ENCODE peak calls at places on chromosomes 1 and 21, in six cellular contexts. I is cardiac muscle cell, D is upper lobe of right lung, K is HFF-Myc, Y is astrocyte of the cerebellum, M is IMR-90. O is an unnamed sample.

GRCh38 chr1:47399138-47399840 is 16.8 kb upstream of the FOXE3 start:
- DNase-seq in I (no peak), D (no peak), K (no peak), Y (no peak), M (no peak), O (no peak)

GRCh38 chr1:39692152-39693064 is 1.2 kb upstream of the HPCAL4 start:
- DNase-seq in I (no peak), D (peak), K (no peak), Y (no peak), M (no peak), O (no peak)

GRCh38 chr1:67610450-67610849 is 74.6 kb upstream of the GADD45A start:
- DNase-seq in I (no peak), D (no peak), K (no peak), Y (no peak), M (no peak), O (no peak)

GRCh38 chr1:153750026-153750995 is 22.5 kb downstream of the INTS3 start:
- DNase-seq in I (no peak), D (no peak), K (no peak), Y (no peak), M (no peak), O (no peak)

GRCh38 chr1:53110370-53111072 is 31.9 kb downstream of the SLC1A7 start:
- DNase-seq in I (no peak), D (peak), K (peak), Y (no peak), M (peak), O (no peak)

GRCh38 chr1:204545881-204546280 is 29.7 kb downstream of the MDM4 start:
- DNase-seq in I (no peak), D (no peak), K (no peak), Y (no peak), M (no peak), O (no peak)

GRCh38 chr1:87528754-87529517 is 200.3 kb downstream of the LMO4 start:
- DNase-seq in I (no peak), D (no peak), K (no peak), Y (no peak), M (no peak), O (no peak)

GRCh38 chr21:33212159-33212851 is 17.4 kb upstream of the IFNAR2 start:
- DNase-seq in I (peak), D (no peak), K (no peak), Y (no peak), M (peak), O (no peak)

GRCh38 chr1:25990702-25991395 is 7.0 kb downstream of the PAFAH2 start:
- DNase-seq in I (no peak), D (no peak), K (no peak), Y (no peak), M (no peak), O (no peak)

GRCh38 chr1:109208847-109209463 is 4.8 kb upstream of the SARS1 start:
- DNase-seq in I (no peak), D (no peak), K (no peak), Y (no peak), M (peak), O (no peak)

GRCh38 chr1:224579526-224579925 is 36.6 kb upstream of the CNIH3 start:
- DNase-seq in I (no peak), D (no peak), K (peak), Y (no peak), M (peak), O (no peak)

GRCh38 chr1:5640845-5641244 is 351.4 kb downstream of the NPHP4 start:
- DNase-seq in I (no peak), D (no peak), K (no peak), Y (no peak), M (no peak), O (no peak)

GRCh38 chr1:204443260-204443619 is 31.6 kb upstream of the PPP1R15B start:
- DNase-seq in I (no peak), D (peak), K (no peak), Y (no peak), M (no peak), O (no peak)

GRCh38 chr1:72166426-72166825 is 115.9 kb downstream of the NEGR1 start:
- DNase-seq in I (no peak), D (no peak), K (no peak), Y (no peak), M (no peak), O (no peak)

GRCh38 chr1:207084701-207085180 is 3.9 kb upstream of the C4BPB start:
- DNase-seq in I (peak), D (no peak), K (peak), Y (peak), M (peak), O (no peak)

GRCh38 chr1:155083865-155084721 is 5.5 kb downstream of the EFNA3 start:
- DNase-seq in I (peak), D (no peak), K (no peak), Y (no peak), M (no peak), O (no peak)

GRCh38 chr1:156889802-156890585 is 3.5 kb upstream of the PEAR1 start:
- DNase-seq in I (peak), D (peak), K (no peak), Y (peak), M (peak), O (no peak)

GRCh38 chr1:22832414-22832786 is 121.8 kb downstream of the EPHB2 start:
- DNase-seq in I (no peak), D (no peak), K (no peak), Y (no peak), M (peak), O (no peak)

GRCh38 chr1:213119794-213120193 is 68.8 kb downstream of the RPS6KC1 start:
- DNase-seq in I (no peak), D (no peak), K (no peak), Y (no peak), M (no peak), O (no peak)

GRCh38 chr1:212791261-212791675 is 309 bp downstream of the NSL1 start:
- DNase-seq in I (no peak), D (no peak), K (no peak), Y (no peak), M (peak), O (no peak)

GRCh38 chr1:156697481-156697880 is 7.9 kb downstream of the CRABP2 start:
- DNase-seq in I (no peak), D (no peak), K (no peak), Y (no peak), M (no peak), O (no peak)

GRCh38 chr1:35499652-35500176 is 57.5 kb downstream of the KIAA0319L start:
- DNase-seq in I (peak), D (no peak), K (no peak), Y (no peak), M (no peak), O (no peak)

GRCh38 chr1:115830963-115831362 is 10.0 kb downstream of the NHLH2 start:
- DNase-seq in I (no peak), D (no peak), K (no peak), Y (no peak), M (no peak), O (no peak)

GRCh38 chr1:96474985-96475743 is 246.4 kb upstream of the PTBP2 start:
- DNase-seq in I (no peak), D (no peak), K (no peak), Y (no peak), M (no peak), O (no peak)
- TF ChIP-seq CTCF in I (no peak), D (no peak), K (no peak), Y (no peak), M (no peak), O (no peak)

DNA sequence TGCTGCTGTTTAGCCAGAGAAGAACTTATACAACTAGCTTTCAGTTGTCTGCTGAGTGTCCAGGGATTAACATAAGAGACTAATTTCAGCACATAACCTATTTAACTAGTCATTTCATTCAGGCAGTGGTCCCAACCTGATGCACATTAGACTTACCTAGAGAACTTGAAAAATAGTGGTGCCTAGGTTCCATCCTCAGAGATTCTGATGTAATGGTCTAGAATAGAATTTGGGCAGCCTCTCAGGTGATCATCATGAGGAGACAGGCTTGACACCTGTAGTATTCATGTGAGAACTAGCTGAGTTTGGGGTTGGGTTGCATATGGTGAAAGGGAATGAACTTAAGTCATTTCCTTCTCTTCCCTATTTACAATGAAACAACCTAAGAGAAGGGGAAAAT is 24.8 kb downstream of the CNST start:
- DNase-seq in I (no peak), D (no peak), K (no peak), Y (no peak), M (no peak), O (no peak)
- H3K4me3 ChIP-seq in I (no peak), D (no peak), K (no peak), Y (no peak), M (no peak), O (no peak)

GRCh38 chr21:36661511-36662309 is 37.2 kb upstream of the SIM2 start:
- DNase-seq in I (peak), D (no peak), K (no peak), Y (peak), M (peak), O (no peak)
- TF ChIP-seq CTCF in I (peak), D (peak), K (peak), Y (peak), M (peak), O (peak)

GRCh38 chr1:37423810-37424209 is 50.6 kb upstream of the ZC3H12A start:
- DNase-seq in I (no peak), D (no peak), K (no peak), Y (no peak), M (no peak), O (no peak)
- H3K4me3 ChIP-seq in I (no peak), D (no peak), K (no peak), Y (no peak), M (no peak), O (no peak)

DNA sequence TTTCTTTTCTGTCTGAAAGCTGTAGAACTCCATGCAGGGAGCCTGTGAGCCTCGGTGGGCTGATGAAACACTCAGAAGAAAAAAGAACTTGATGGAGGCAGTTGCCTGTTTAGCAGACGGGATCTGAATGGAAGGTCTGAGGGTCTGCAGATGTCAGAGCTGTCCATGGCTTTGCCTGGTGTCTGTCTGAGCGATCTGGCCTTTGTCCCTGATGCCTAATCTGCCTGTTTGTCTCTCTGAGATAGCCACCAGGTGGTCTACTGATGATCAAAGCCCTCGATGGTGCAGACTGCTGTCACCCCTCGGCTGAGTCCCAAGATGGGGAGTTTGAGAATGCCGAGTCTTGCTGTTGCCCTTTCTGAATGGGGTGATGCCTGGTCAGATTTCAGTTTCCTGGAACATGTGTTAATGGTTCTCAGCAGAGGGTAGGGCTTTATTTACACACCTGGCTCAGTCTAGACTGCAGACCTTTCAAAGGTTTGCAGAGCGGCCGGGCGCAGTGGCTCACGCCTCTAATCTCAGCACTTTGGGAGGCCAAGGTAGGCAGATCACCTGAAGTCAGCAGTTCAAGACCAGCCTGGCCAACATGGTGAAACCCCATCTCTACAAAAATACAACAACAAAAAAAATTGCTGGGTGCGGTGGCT is 90.4 kb downstream of the KIF26B start:
- DNase-seq in I (no peak), D (peak), K (no peak), Y (no peak), M (no peak), O (no peak)
- TF ChIP-seq CTCF in I (no peak), D (no peak), K (no peak), Y (no peak), M (no peak), O (no peak)

DNA sequence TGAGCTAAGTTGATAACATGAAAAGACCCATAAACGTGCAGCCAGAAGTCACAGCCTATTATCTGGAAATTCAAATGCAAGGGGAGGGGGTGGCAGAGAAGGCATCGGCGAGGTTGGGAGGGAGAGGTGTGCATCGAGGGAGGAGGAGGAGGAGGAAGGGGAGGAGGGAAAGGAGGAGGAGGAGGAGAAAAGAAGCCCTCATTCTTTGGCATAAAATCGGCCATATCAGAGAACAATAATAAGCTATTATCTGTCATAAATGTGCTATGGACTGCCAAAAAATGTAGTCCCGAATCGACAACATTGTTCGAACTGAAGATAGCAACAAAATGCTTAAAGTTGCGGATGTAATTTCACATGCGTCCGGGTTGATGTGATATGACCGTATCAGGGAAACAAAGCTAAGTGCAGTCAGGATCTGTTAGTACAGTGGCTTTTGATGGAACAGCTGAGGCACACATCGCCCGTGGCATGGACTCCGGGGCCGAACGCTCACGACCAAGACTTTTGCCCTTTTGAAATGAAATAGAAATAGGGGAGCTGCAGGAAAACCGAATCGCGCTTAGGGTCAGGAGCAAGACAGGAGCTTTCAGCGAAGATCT is 11.7 kb upstream of the BARHL2 start:
- DNase-seq in I (no peak), D (no peak), K (no peak), Y (no peak), M (no peak), O (no peak)
- H3K4me3 ChIP-seq in I (no peak), D (no peak), K (no peak), Y (no peak), M (no peak), O (no peak)

GRCh38 chr1:45346473-45346872 is 6.2 kb upstream of the MUTYH start:
- DNase-seq in I (no peak), D (no peak), K (no peak), Y (no peak), M (no peak), O (no peak)
- TF ChIP-seq CTCF in I (no peak), D (no peak), K (no peak), Y (no peak), M (no peak), O (no peak)